ENCODE peak calls at places on chromosomes 6 and 20, in seven cellular contexts. X is mesothelial cell of epicardium; H is stimulated activated CD4-positive, alpha-beta T cell treated with anti-CD3 and anti-CD28 coated beads, Interleukin-15, amount 100 ng/mL, for 24 hours; A is effector CD4-positive, alpha-beta T cell; D is fibroblast of lung; Z is SW 1271; G is A549. R is an unnamed sample.

GRCh38 chr6:13302291-13302690 is 26.0 kb downstream of the TBC1D7 start:
- DNase-seq in X (no peak), H (no peak), A (no peak), D (no peak), Z (no peak), G (no peak), R (no peak)

GRCh38 chr20:32483351-32484220 is 101.5 kb downstream of the NOL4L start:
- DNase-seq in X (peak; percentile 80), H (peak; percentile 72), A (peak; percentile 58), D (peak; percentile 87), Z (peak; percentile 62), G (peak; percentile 84), R (peak; percentile 20)

GRCh38 chr6:126318797-126319196 is 21.1 kb upstream of the CENPW start:
- DNase-seq in X (no peak), H (no peak), A (no peak), D (no peak), Z (no peak), G (no peak), R (no peak)

GRCh38 chr6:14664112-14664592 is 546.6 kb downstream of the CD83 start:
- DNase-seq in X (no peak), H (peak; percentile 18), A (no peak), D (no peak), Z (no peak), G (no peak), R (no peak)

GRCh38 chr6:143805832-143806281 is 37.3 kb upstream of the LTV1 start:
- DNase-seq in X (no peak), H (no peak), A (no peak), D (peak; percentile 71), Z (no peak), G (no peak), R (no peak)

GRCh38 chr6:90383212-90383611 is 86.6 kb upstream of the BACH2 start:
- DNase-seq in X (no peak), H (no peak), A (no peak), D (no peak), Z (no peak), G (no peak), R (no peak)

GRCh38 chr20:8393356-8393755 is 261.3 kb downstream of the PLCB1 start:
- DNase-seq in X (no peak), H (no peak), A (no peak), D (no peak), Z (no peak), G (no peak), R (no peak)

GRCh38 chr20:24764825-24765224 is 184.2 kb upstream of the CST7 start:
- DNase-seq in X (no peak), H (no peak), A (no peak), D (no peak), Z (no peak), G (no peak), R (no peak)

GRCh38 chr6:81384921-81385320 is 367.6 kb downstream of the TENT5A start:
- DNase-seq in X (no peak), H (no peak), A (no peak), D (no peak), Z (no peak), G (no peak), R (no peak)

GRCh38 chr6:119241124-119241491 is 108.5 kb downstream of the MAN1A1 start:
- DNase-seq in X (no peak), H (no peak), A (no peak), D (peak; percentile 22), Z (no peak), G (no peak), R (no peak)

GRCh38 chr6:5302220-5302946 is 41.1 kb downstream of the FARS2 start:
- DNase-seq in X (no peak), H (peak; percentile 64), A (no peak), D (peak; percentile 5), Z (no peak), G (no peak), R (no peak)

GRCh38 chr6:139406577-139407343 is 32.3 kb upstream of the CITED2 start:
- DNase-seq in X (no peak), H (no peak), A (no peak), D (peak; percentile 26), Z (no peak), G (peak; percentile 2), R (peak; percentile 63)

GRCh38 chr6:120894077-120894476 is 440.2 kb downstream of the TBC1D32 start:
- DNase-seq in X (no peak), H (no peak), A (no peak), D (no peak), Z (no peak), G (no peak), R (no peak)

GRCh38 chr6:158468666-158469065 is 91.2 kb upstream of the TMEM181 start:
- DNase-seq in X (no peak), H (no peak), A (no peak), D (no peak), Z (no peak), G (peak; percentile 6), R (no peak)

GRCh38 chr20:17417221-17417620 is 114.0 kb downstream of the BFSP1 start:
- DNase-seq in X (no peak), H (no peak), A (no peak), D (no peak), Z (no peak), G (no peak), R (no peak)

GRCh38 chr6:150327117-150327774 is 41.6 kb upstream of the IYD start:
- DNase-seq in X (no peak), H (no peak), A (no peak), D (no peak), Z (no peak), G (no peak), R (no peak)

GRCh38 chr6:9851541-9852380 is 563.1 kb downstream of the TFAP2A start:
- DNase-seq in X (no peak), H (peak; percentile 5), A (no peak), D (peak; percentile 19), Z (no peak), G (peak; percentile 52), R (peak; percentile 77)

GRCh38 chr20:57259179-57260021 is 7.0 kb downstream of the BMP7 start:
- DNase-seq in X (no peak), H (no peak), A (no peak), D (no peak), Z (no peak), G (no peak), R (no peak)

GRCh38 chr6:80547827-80548226 is 441.4 kb downstream of the BCKDHB start:
- DNase-seq in X (no peak), H (no peak), A (no peak), D (peak; percentile 94), Z (no peak), G (no peak), R (peak; percentile 70)

R was measured in bronchial epithelial cell.